ENCODE peak calls at places on chromosomes 13 and 19, in four cellular contexts. One of them, this sample, is unnamed.

GRCh38 chr19:56838930-56839664 is 1.4 kb downstream of the PEG3 start:
- DNase-seq in neural crest cell: no peak
- DNase-seq in activated gamma-delta T cell treated with Interleukin-2 at 50 U/mL for 16 hours: peak; percentile 8
- DNase-seq in stimulated activated CD8-positive, alpha-beta memory T cell treated with anti-CD3 and anti-CD28 coated beads, Interleukin-7, amount 100 ng/mL, for 1 hour: no peak
- DNase-seq in this sample: no peak

GRCh38 chr19:51777570-51778460 is 16.8 kb downstream of the FPR2 start:
- DNase-seq in neural crest cell: peak; percentile 44
- DNase-seq in activated gamma-delta T cell treated with Interleukin-2 at 50 U/mL for 16 hours: peak; percentile 28
- DNase-seq in stimulated activated CD8-positive, alpha-beta memory T cell treated with anti-CD3 and anti-CD28 coated beads, Interleukin-7, amount 100 ng/mL, for 1 hour: no peak
- DNase-seq in this sample: peak; percentile 8

GRCh38 chr19:5838437-5839311 is 828 bp downstream of the FUT6 start:
- DNase-seq in neural crest cell: no peak
- DNase-seq in activated gamma-delta T cell treated with Interleukin-2 at 50 U/mL for 16 hours: no peak
- DNase-seq in stimulated activated CD8-positive, alpha-beta memory T cell treated with anti-CD3 and anti-CD28 coated beads, Interleukin-7, amount 100 ng/mL, for 1 hour: no peak
- DNase-seq in this sample: no peak

GRCh38 chr13:27043013-27043412 is 128.6 kb downstream of the USP12 start:
- DNase-seq in neural crest cell: no peak
- DNase-seq in activated gamma-delta T cell treated with Interleukin-2 at 50 U/mL for 16 hours: no peak
- DNase-seq in stimulated activated CD8-positive, alpha-beta memory T cell treated with anti-CD3 and anti-CD28 coated beads, Interleukin-7, amount 100 ng/mL, for 1 hour: no peak
- DNase-seq in this sample: no peak

GRCh38 chr13:110610955-110611595 is 4.3 kb upstream of the NAXD start:
- DNase-seq in neural crest cell: no peak
- DNase-seq in activated gamma-delta T cell treated with Interleukin-2 at 50 U/mL for 16 hours: no peak
- DNase-seq in stimulated activated CD8-positive, alpha-beta memory T cell treated with anti-CD3 and anti-CD28 coated beads, Interleukin-7, amount 100 ng/mL, for 1 hour: no peak
- DNase-seq in this sample: no peak

GRCh38 chr13:114099191-114099590 is 33.2 kb downstream of the RASA3 start:
- DNase-seq in neural crest cell: no peak
- DNase-seq in activated gamma-delta T cell treated with Interleukin-2 at 50 U/mL for 16 hours: no peak
- DNase-seq in stimulated activated CD8-positive, alpha-beta memory T cell treated with anti-CD3 and anti-CD28 coated beads, Interleukin-7, amount 100 ng/mL, for 1 hour: no peak
- DNase-seq in this sample: no peak

GRCh38 chr19:30564551-30565011 is 192.4 kb downstream of the ZNF536 start:
- DNase-seq in neural crest cell: no peak
- DNase-seq in activated gamma-delta T cell treated with Interleukin-2 at 50 U/mL for 16 hours: no peak
- DNase-seq in stimulated activated CD8-positive, alpha-beta memory T cell treated with anti-CD3 and anti-CD28 coated beads, Interleukin-7, amount 100 ng/mL, for 1 hour: no peak
- DNase-seq in this sample: no peak

GRCh38 chr19:39424934-39425333 is 10.8 kb downstream of the RPS16 start:
- DNase-seq in neural crest cell: no peak
- DNase-seq in activated gamma-delta T cell treated with Interleukin-2 at 50 U/mL for 16 hours: no peak
- DNase-seq in stimulated activated CD8-positive, alpha-beta memory T cell treated with anti-CD3 and anti-CD28 coated beads, Interleukin-7, amount 100 ng/mL, for 1 hour: no peak
- DNase-seq in this sample: no peak

GRCh38 chr19:18507021-18507726 is 14.7 kb downstream of the ELL start:
- DNase-seq in neural crest cell: no peak
- DNase-seq in activated gamma-delta T cell treated with Interleukin-2 at 50 U/mL for 16 hours: peak; percentile 44
- DNase-seq in stimulated activated CD8-positive, alpha-beta memory T cell treated with anti-CD3 and anti-CD28 coated beads, Interleukin-7, amount 100 ng/mL, for 1 hour: no peak
- DNase-seq in this sample: no peak

GRCh38 chr19:55559684-55560083 is 14.3 kb upstream of the SBK3 start:
- DNase-seq in neural crest cell: no peak
- DNase-seq in activated gamma-delta T cell treated with Interleukin-2 at 50 U/mL for 16 hours: no peak
- DNase-seq in stimulated activated CD8-positive, alpha-beta memory T cell treated with anti-CD3 and anti-CD28 coated beads, Interleukin-7, amount 100 ng/mL, for 1 hour: no peak
- DNase-seq in this sample: no peak

GRCh38 chr13:71880753-71881541 is 13.9 kb upstream of the DACH1 start:
- DNase-seq in neural crest cell: no peak
- DNase-seq in activated gamma-delta T cell treated with Interleukin-2 at 50 U/mL for 16 hours: no peak
- DNase-seq in stimulated activated CD8-positive, alpha-beta memory T cell treated with anti-CD3 and anti-CD28 coated beads, Interleukin-7, amount 100 ng/mL, for 1 hour: no peak
- DNase-seq in this sample: no peak

GRCh38 chr13:111324736-111325135 is 4.3 kb downstream of the TEX29 start:
- DNase-seq in neural crest cell: no peak
- DNase-seq in activated gamma-delta T cell treated with Interleukin-2 at 50 U/mL for 16 hours: no peak
- DNase-seq in stimulated activated CD8-positive, alpha-beta memory T cell treated with anti-CD3 and anti-CD28 coated beads, Interleukin-7, amount 100 ng/mL, for 1 hour: no peak
- DNase-seq in this sample: no peak

GRCh38 chr19:55472463-55472862 is 4.0 kb upstream of the ZNF628 start:
- DNase-seq in neural crest cell: no peak
- DNase-seq in activated gamma-delta T cell treated with Interleukin-2 at 50 U/mL for 16 hours: no peak
- DNase-seq in stimulated activated CD8-positive, alpha-beta memory T cell treated with anti-CD3 and anti-CD28 coated beads, Interleukin-7, amount 100 ng/mL, for 1 hour: no peak
- DNase-seq in this sample: no peak

GRCh38 chr19:29515706-29516357 is 10.0 kb upstream of the VSTM2B start:
- DNase-seq in neural crest cell: no peak
- DNase-seq in activated gamma-delta T cell treated with Interleukin-2 at 50 U/mL for 16 hours: no peak
- DNase-seq in stimulated activated CD8-positive, alpha-beta memory T cell treated with anti-CD3 and anti-CD28 coated beads, Interleukin-7, amount 100 ng/mL, for 1 hour: no peak
- DNase-seq in this sample: no peak

GRCh38 chr19:32823747-32824102 is 45.8 kb downstream of the SLC7A9 start:
- DNase-seq in neural crest cell: no peak
- DNase-seq in activated gamma-delta T cell treated with Interleukin-2 at 50 U/mL for 16 hours: no peak
- DNase-seq in stimulated activated CD8-positive, alpha-beta memory T cell treated with anti-CD3 and anti-CD28 coated beads, Interleukin-7, amount 100 ng/mL, for 1 hour: no peak
- DNase-seq in this sample: no peak

GRCh38 chr13:44302948-44303575 is 70.6 kb upstream of the SERP2 start:
- DNase-seq in neural crest cell: no peak
- DNase-seq in activated gamma-delta T cell treated with Interleukin-2 at 50 U/mL for 16 hours: no peak
- DNase-seq in stimulated activated CD8-positive, alpha-beta memory T cell treated with anti-CD3 and anti-CD28 coated beads, Interleukin-7, amount 100 ng/mL, for 1 hour: no peak
- DNase-seq in this sample: no peak

GRCh38 chr19:18746393-18747167 is 44.5 kb downstream of the COMP start:
- DNase-seq in neural crest cell: no peak
- DNase-seq in activated gamma-delta T cell treated with Interleukin-2 at 50 U/mL for 16 hours: no peak
- DNase-seq in stimulated activated CD8-positive, alpha-beta memory T cell treated with anti-CD3 and anti-CD28 coated beads, Interleukin-7, amount 100 ng/mL, for 1 hour: no peak
- DNase-seq in this sample: no peak

GRCh38 chr19:4933528-4933927 is 24.2 kb downstream of the UHRF1 start:
- DNase-seq in neural crest cell: no peak
- DNase-seq in activated gamma-delta T cell treated with Interleukin-2 at 50 U/mL for 16 hours: no peak
- DNase-seq in stimulated activated CD8-positive, alpha-beta memory T cell treated with anti-CD3 and anti-CD28 coated beads, Interleukin-7, amount 100 ng/mL, for 1 hour: no peak
- DNase-seq in this sample: no peak

GRCh38 chr13:104816716-104817115 is 1718.7 kb downstream of the EFNB2 start:
- DNase-seq in neural crest cell: no peak
- DNase-seq in activated gamma-delta T cell treated with Interleukin-2 at 50 U/mL for 16 hours: no peak
- DNase-seq in stimulated activated CD8-positive, alpha-beta memory T cell treated with anti-CD3 and anti-CD28 coated beads, Interleukin-7, amount 100 ng/mL, for 1 hour: no peak
- DNase-seq in this sample: no peak

GRCh38 chr13:83879431-83880171 is 2.7 kb downstream of the SLITRK1 start:
- DNase-seq in neural crest cell: no peak
- DNase-seq in activated gamma-delta T cell treated with Interleukin-2 at 50 U/mL for 16 hours: no peak
- DNase-seq in stimulated activated CD8-positive, alpha-beta memory T cell treated with anti-CD3 and anti-CD28 coated beads, Interleukin-7, amount 100 ng/mL, for 1 hour: no peak
- DNase-seq in this sample: no peak

GRCh38 chr13:36124236-36124822 is 6.9 kb downstream of the DCLK1 start:
- DNase-seq in neural crest cell: no peak
- DNase-seq in activated gamma-delta T cell treated with Interleukin-2 at 50 U/mL for 16 hours: no peak
- DNase-seq in stimulated activated CD8-positive, alpha-beta memory T cell treated with anti-CD3 and anti-CD28 coated beads, Interleukin-7, amount 100 ng/mL, for 1 hour: no peak
- DNase-seq in this sample: no peak